ENCODE peak calls at places on chromosomes 7 and 10, in four cellular contexts. M is heart right ventricle, L is GM12878, P is C1 segment of cervical spinal cord. C is an unnamed sample.

GRCh38 chr7:19051767-19052375 is 65.6 kb downstream of the TWIST1 start:
- DNase-seq in M (no peak), L (no peak), P (peak), C (peak)

GRCh38 chr10:13922591-13922990 is 335.8 kb downstream of the PRPF18 start:
- DNase-seq in M (no peak), L (no peak), P (no peak), C (no peak)

GRCh38 chr7:149873968-149874643 is at the start of gene ATP6V0E2:
- DNase-seq in M (no peak), L (no peak), P (no peak), C (no peak)

GRCh38 chr7:17402628-17403278 is 104.3 kb downstream of the AHR start:
- DNase-seq in M (no peak), L (peak), P (no peak), C (no peak)

GRCh38 chr10:107264742-107265141 is 100.2 kb upstream of the SORCS1 start:
- DNase-seq in M (no peak), L (no peak), P (no peak), C (no peak)

GRCh38 chr7:1910081-1910685 is 240.1 kb downstream of the ELFN1 start:
- DNase-seq in M (peak), L (no peak), P (no peak), C (no peak)

GRCh38 chr7:139600306-139600705 is 76.8 kb downstream of the CLEC2L start:
- DNase-seq in M (no peak), L (no peak), P (no peak), C (no peak)

GRCh38 chr7:2715341-2716231 is 27.6 kb downstream of the AMZ1 start:
- DNase-seq in M (no peak), L (no peak), P (no peak), C (no peak)

GRCh38 chr7:120064565-120064964 is 208.4 kb upstream of the KCND2 start:
- DNase-seq in M (no peak), L (peak), P (no peak), C (no peak)

GRCh38 chr7:112023282-112023681 is 182.9 kb downstream of the DOCK4 start:
- DNase-seq in M (no peak), L (no peak), P (no peak), C (no peak)

GRCh38 chr10:101071885-101072433 is 10.2 kb downstream of the KAZALD1 start:
- DNase-seq in M (no peak), L (no peak), P (no peak), C (no peak)

GRCh38 chr10:13776861-13777301 is 190.1 kb downstream of the PRPF18 start:
- DNase-seq in M (no peak), L (no peak), P (no peak), C (no peak)

GRCh38 chr10:46092523-46093195 is 46.6 kb upstream of the MSMB start:
- DNase-seq in M (no peak), L (no peak), P (no peak), C (no peak)

GRCh38 chr10:8369666-8370065 is 315.2 kb downstream of the GATA3 start:
- DNase-seq in M (no peak), L (peak), P (no peak), C (no peak)

GRCh38 chr7:140992422-140992821 is 22.3 kb downstream of the MRPS33 start:
- DNase-seq in M (no peak), L (no peak), P (no peak), C (no peak)

GRCh38 chr7:2732388-2732787 is 44.4 kb downstream of the AMZ1 start:
- DNase-seq in M (no peak), L (no peak), P (no peak), C (peak)

GRCh38 chr7:132495931-132496330 is 80.3 kb downstream of the PLXNA4 start:
- DNase-seq in M (no peak), L (no peak), P (no peak), C (no peak)

GRCh38 chr10:3199488-3199887 is 26.9 kb upstream of the PITRM1 start:
- DNase-seq in M (no peak), L (no peak), P (no peak), C (no peak)

GRCh38 chr10:113148899-113149298 is 198.9 kb downstream of the TCF7L2 start:
- DNase-seq in M (no peak), L (no peak), P (no peak), C (no peak)

GRCh38 chr7:77940647-77941046 is 142.1 kb downstream of the PHTF2 start:
- DNase-seq in M (no peak), L (no peak), P (no peak), C (no peak)

GRCh38 chr10:47425813-47426419 is 41.8 kb upstream of the ZNF488 start:
- DNase-seq in M (no peak), L (no peak), P (no peak), C (no peak)

GRCh38 chr10:12391191-12391590 is 41.8 kb downstream of the CAMK1D start:
- DNase-seq in M (no peak), L (no peak), P (no peak), C (no peak)

GRCh38 chr10:34251177-34251576 is 563.9 kb downstream of the PARD3 start:
- DNase-seq in M (no peak), L (no peak), P (no peak), C (no peak)

GRCh38 chr10:24897326-24897926 is 55.0 kb downstream of the PRTFDC1 start:
- DNase-seq in M (no peak), L (no peak), P (no peak), C (no peak)

GRCh38 chr7:15836041-15836440 is 149.6 kb upstream of the MEOX2 start:
- DNase-seq in M (no peak), L (no peak), P (no peak), C (no peak)

GRCh38 chr10:62866451-62866850 is 50.3 kb upstream of the EGR2 start:
- DNase-seq in M (no peak), L (no peak), P (no peak), C (no peak)

GRCh38 chr10:125030567-125031197 is 88.8 kb downstream of the ZRANB1 start:
- DNase-seq in M (no peak), L (no peak), P (no peak), C (peak)

GRCh38 chr10:104347295-104348045 is 6.2 kb upstream of the CFAP58 start:
- DNase-seq in M (no peak), L (no peak), P (no peak), C (no peak)

GRCh38 chr10:5588603-5589002 is 63.8 kb downstream of the CALML3 start:
- DNase-seq in M (no peak), L (no peak), P (no peak), C (no peak)

GRCh38 chr7:131638641-131639430 is 82.4 kb upstream of the PODXL start:
- DNase-seq in M (no peak), L (no peak), P (no peak), C (no peak)

GRCh38 chr7:2471396-2471795 is 4.8 kb downstream of the GRIFIN start:
- DNase-seq in M (peak), L (no peak), P (no peak), C (no peak)

GRCh38 chr7:44693641-44694313 is 54.9 kb upstream of the ZMIZ2 start:
- DNase-seq in M (peak), L (no peak), P (no peak), C (no peak)

C was measured in stomach.